ENCODE peak calls at places on chromosomes 3 and 15, in seven cellular contexts. One of them, this sample, is unnamed.

GRCh38 chr3:13584901-13585300 is 36.0 kb downstream of the FBLN2 start:
- DNase-seq in NCI-H524: no peak
- DNase-seq in activated CD4-positive, alpha-beta T cell treated with anti-CD3 and anti-CD28 coated beads, Interleukin-2, amount 50 U/mL, for 24 hours: no peak
- DNase-seq in EH: no peak
- DNase-seq in posterior cingulate gyrus: no peak
- DNase-seq in fibroblast of gingiva: no peak
- DNase-seq in WTC11: peak
- DNase-seq in this sample: no peak

GRCh38 chr15:35565901-35566300 is 19.9 kb upstream of the DPH6 start:
- DNase-seq in NCI-H524: no peak
- DNase-seq in activated CD4-positive, alpha-beta T cell treated with anti-CD3 and anti-CD28 coated beads, Interleukin-2, amount 50 U/mL, for 24 hours: no peak
- DNase-seq in EH: no peak
- DNase-seq in posterior cingulate gyrus: no peak
- DNase-seq in fibroblast of gingiva: no peak
- DNase-seq in WTC11: no peak
- DNase-seq in this sample: no peak

GRCh38 chr3:150291515-150291914 is 116.6 kb upstream of the TSC22D2 start:
- DNase-seq in NCI-H524: no peak
- DNase-seq in activated CD4-positive, alpha-beta T cell treated with anti-CD3 and anti-CD28 coated beads, Interleukin-2, amount 50 U/mL, for 24 hours: no peak
- DNase-seq in EH: peak
- DNase-seq in posterior cingulate gyrus: no peak
- DNase-seq in fibroblast of gingiva: no peak
- DNase-seq in WTC11: no peak
- DNase-seq in this sample: no peak

GRCh38 chr15:99446565-99447496 is 119.0 kb upstream of the MEF2A start:
- DNase-seq in NCI-H524: peak
- DNase-seq in activated CD4-positive, alpha-beta T cell treated with anti-CD3 and anti-CD28 coated beads, Interleukin-2, amount 50 U/mL, for 24 hours: no peak
- DNase-seq in EH: no peak
- DNase-seq in posterior cingulate gyrus: no peak
- DNase-seq in fibroblast of gingiva: no peak
- DNase-seq in WTC11: no peak
- DNase-seq in this sample: no peak

GRCh38 chr3:182238141-182238540 is 526.4 kb downstream of the SOX2 start:
- DNase-seq in NCI-H524: no peak
- DNase-seq in activated CD4-positive, alpha-beta T cell treated with anti-CD3 and anti-CD28 coated beads, Interleukin-2, amount 50 U/mL, for 24 hours: no peak
- DNase-seq in EH: no peak
- DNase-seq in posterior cingulate gyrus: peak
- DNase-seq in fibroblast of gingiva: no peak
- DNase-seq in WTC11: peak
- DNase-seq in this sample: no peak

GRCh38 chr15:73346735-73347312 is 21.9 kb downstream of the HCN4 start:
- DNase-seq in NCI-H524: no peak
- DNase-seq in activated CD4-positive, alpha-beta T cell treated with anti-CD3 and anti-CD28 coated beads, Interleukin-2, amount 50 U/mL, for 24 hours: peak
- DNase-seq in EH: peak
- DNase-seq in posterior cingulate gyrus: no peak
- DNase-seq in fibroblast of gingiva: no peak
- DNase-seq in WTC11: peak
- DNase-seq in this sample: peak

GRCh38 chr3:16203031-16203430 is 28.6 kb downstream of the GALNT15 start:
- DNase-seq in NCI-H524: no peak
- DNase-seq in activated CD4-positive, alpha-beta T cell treated with anti-CD3 and anti-CD28 coated beads, Interleukin-2, amount 50 U/mL, for 24 hours: no peak
- DNase-seq in EH: peak
- DNase-seq in posterior cingulate gyrus: no peak
- DNase-seq in fibroblast of gingiva: no peak
- DNase-seq in WTC11: no peak
- DNase-seq in this sample: peak

GRCh38 chr15:66042624-66043023 is 173.3 kb downstream of the RAB11A start:
- DNase-seq in NCI-H524: no peak
- DNase-seq in activated CD4-positive, alpha-beta T cell treated with anti-CD3 and anti-CD28 coated beads, Interleukin-2, amount 50 U/mL, for 24 hours: no peak
- DNase-seq in EH: no peak
- DNase-seq in posterior cingulate gyrus: no peak
- DNase-seq in fibroblast of gingiva: no peak
- DNase-seq in WTC11: peak
- DNase-seq in this sample: no peak

GRCh38 chr15:77986891-77987764 is 90.4 kb downstream of the TBC1D2B start:
- DNase-seq in NCI-H524: peak
- DNase-seq in activated CD4-positive, alpha-beta T cell treated with anti-CD3 and anti-CD28 coated beads, Interleukin-2, amount 50 U/mL, for 24 hours: no peak
- DNase-seq in EH: no peak
- DNase-seq in posterior cingulate gyrus: no peak
- DNase-seq in fibroblast of gingiva: no peak
- DNase-seq in WTC11: peak
- DNase-seq in this sample: no peak

GRCh38 chr3:15096026-15096425 is 2.9 kb downstream of the RBSN start:
- DNase-seq in NCI-H524: no peak
- DNase-seq in activated CD4-positive, alpha-beta T cell treated with anti-CD3 and anti-CD28 coated beads, Interleukin-2, amount 50 U/mL, for 24 hours: no peak
- DNase-seq in EH: no peak
- DNase-seq in posterior cingulate gyrus: no peak
- DNase-seq in fibroblast of gingiva: no peak
- DNase-seq in WTC11: no peak
- DNase-seq in this sample: no peak

GRCh38 chr3:127768346-127769008 is 53.8 kb downstream of the MGLL start:
- DNase-seq in NCI-H524: no peak
- DNase-seq in activated CD4-positive, alpha-beta T cell treated with anti-CD3 and anti-CD28 coated beads, Interleukin-2, amount 50 U/mL, for 24 hours: no peak
- DNase-seq in EH: peak
- DNase-seq in posterior cingulate gyrus: no peak
- DNase-seq in fibroblast of gingiva: peak
- DNase-seq in WTC11: no peak
- DNase-seq in this sample: peak

GRCh38 chr3:141410408-141410807 is 42.1 kb downstream of the ZBTB38 start:
- DNase-seq in NCI-H524: no peak
- DNase-seq in activated CD4-positive, alpha-beta T cell treated with anti-CD3 and anti-CD28 coated beads, Interleukin-2, amount 50 U/mL, for 24 hours: no peak
- DNase-seq in EH: peak
- DNase-seq in posterior cingulate gyrus: peak
- DNase-seq in fibroblast of gingiva: peak
- DNase-seq in WTC11: no peak
- DNase-seq in this sample: peak

GRCh38 chr3:42498791-42499477 is 3.5 kb upstream of the VIPR1 start:
- DNase-seq in NCI-H524: no peak
- DNase-seq in activated CD4-positive, alpha-beta T cell treated with anti-CD3 and anti-CD28 coated beads, Interleukin-2, amount 50 U/mL, for 24 hours: no peak
- DNase-seq in EH: no peak
- DNase-seq in posterior cingulate gyrus: peak
- DNase-seq in fibroblast of gingiva: no peak
- DNase-seq in WTC11: no peak
- DNase-seq in this sample: no peak

GRCh38 chr3:119681279-119681678 is 4.1 kb upstream of the COX17 start:
- DNase-seq in NCI-H524: peak
- DNase-seq in activated CD4-positive, alpha-beta T cell treated with anti-CD3 and anti-CD28 coated beads, Interleukin-2, amount 50 U/mL, for 24 hours: no peak
- DNase-seq in EH: peak
- DNase-seq in posterior cingulate gyrus: no peak
- DNase-seq in fibroblast of gingiva: peak
- DNase-seq in WTC11: no peak
- DNase-seq in this sample: peak

GRCh38 chr3:64008017-64008416 is 15.3 kb downstream of the PSMD6 start:
- DNase-seq in NCI-H524: no peak
- DNase-seq in activated CD4-positive, alpha-beta T cell treated with anti-CD3 and anti-CD28 coated beads, Interleukin-2, amount 50 U/mL, for 24 hours: no peak
- DNase-seq in EH: no peak
- DNase-seq in posterior cingulate gyrus: no peak
- DNase-seq in fibroblast of gingiva: no peak
- DNase-seq in WTC11: no peak
- DNase-seq in this sample: no peak

GRCh38 chr3:150662410-150663200 is 41.1 kb downstream of the ERICH6 start:
- DNase-seq in NCI-H524: no peak
- DNase-seq in activated CD4-positive, alpha-beta T cell treated with anti-CD3 and anti-CD28 coated beads, Interleukin-2, amount 50 U/mL, for 24 hours: no peak
- DNase-seq in EH: no peak
- DNase-seq in posterior cingulate gyrus: no peak
- DNase-seq in fibroblast of gingiva: no peak
- DNase-seq in WTC11: no peak
- DNase-seq in this sample: no peak

GRCh38 chr15:89998141-89998661 is 2.9 kb upstream of the ZNF710 start:
- DNase-seq in NCI-H524: no peak
- DNase-seq in activated CD4-positive, alpha-beta T cell treated with anti-CD3 and anti-CD28 coated beads, Interleukin-2, amount 50 U/mL, for 24 hours: no peak
- DNase-seq in EH: peak
- DNase-seq in posterior cingulate gyrus: no peak
- DNase-seq in fibroblast of gingiva: peak
- DNase-seq in WTC11: no peak
- DNase-seq in this sample: peak

GRCh38 chr3:61371123-61371522 is 119.9 kb upstream of the FHIT start:
- DNase-seq in NCI-H524: peak
- DNase-seq in activated CD4-positive, alpha-beta T cell treated with anti-CD3 and anti-CD28 coated beads, Interleukin-2, amount 50 U/mL, for 24 hours: peak
- DNase-seq in EH: no peak
- DNase-seq in posterior cingulate gyrus: no peak
- DNase-seq in fibroblast of gingiva: no peak
- DNase-seq in WTC11: peak
- DNase-seq in this sample: no peak

GRCh38 chr3:50264389-50264963 is 4.5 kb upstream of the SEMA3B start:
- DNase-seq in NCI-H524: no peak
- DNase-seq in activated CD4-positive, alpha-beta T cell treated with anti-CD3 and anti-CD28 coated beads, Interleukin-2, amount 50 U/mL, for 24 hours: no peak
- DNase-seq in EH: peak
- DNase-seq in posterior cingulate gyrus: peak
- DNase-seq in fibroblast of gingiva: peak
- DNase-seq in WTC11: peak
- DNase-seq in this sample: peak

GRCh38 chr3:145219355-145220196 is 941.4 kb downstream of the PLOD2 start:
- DNase-seq in NCI-H524: peak
- DNase-seq in activated CD4-positive, alpha-beta T cell treated with anti-CD3 and anti-CD28 coated beads, Interleukin-2, amount 50 U/mL, for 24 hours: no peak
- DNase-seq in EH: no peak
- DNase-seq in posterior cingulate gyrus: no peak
- DNase-seq in fibroblast of gingiva: peak
- DNase-seq in WTC11: no peak
- DNase-seq in this sample: no peak

GRCh38 chr15:60523056-60523455 is 44.1 kb upstream of the ICE2 start:
- DNase-seq in NCI-H524: no peak
- DNase-seq in activated CD4-positive, alpha-beta T cell treated with anti-CD3 and anti-CD28 coated beads, Interleukin-2, amount 50 U/mL, for 24 hours: no peak
- DNase-seq in EH: peak
- DNase-seq in posterior cingulate gyrus: no peak
- DNase-seq in fibroblast of gingiva: peak
- DNase-seq in WTC11: no peak
- DNase-seq in this sample: peak

GRCh38 chr3:109050591-109051167 is 67.3 kb downstream of the MORC1 start:
- DNase-seq in NCI-H524: peak
- DNase-seq in activated CD4-positive, alpha-beta T cell treated with anti-CD3 and anti-CD28 coated beads, Interleukin-2, amount 50 U/mL, for 24 hours: no peak
- DNase-seq in EH: no peak
- DNase-seq in posterior cingulate gyrus: no peak
- DNase-seq in fibroblast of gingiva: no peak
- DNase-seq in WTC11: no peak
- DNase-seq in this sample: peak

GRCh38 chr15:70799667-70800450 is 36.5 kb upstream of the UACA start:
- DNase-seq in NCI-H524: no peak
- DNase-seq in activated CD4-positive, alpha-beta T cell treated with anti-CD3 and anti-CD28 coated beads, Interleukin-2, amount 50 U/mL, for 24 hours: no peak
- DNase-seq in EH: peak
- DNase-seq in posterior cingulate gyrus: no peak
- DNase-seq in fibroblast of gingiva: peak
- DNase-seq in WTC11: no peak
- DNase-seq in this sample: peak

GRCh38 chr15:85763157-85763556 is 31.6 kb downstream of the KLHL25 start:
- DNase-seq in NCI-H524: no peak
- DNase-seq in activated CD4-positive, alpha-beta T cell treated with anti-CD3 and anti-CD28 coated beads, Interleukin-2, amount 50 U/mL, for 24 hours: no peak
- DNase-seq in EH: no peak
- DNase-seq in posterior cingulate gyrus: no peak
- DNase-seq in fibroblast of gingiva: no peak
- DNase-seq in WTC11: no peak
- DNase-seq in this sample: no peak

GRCh38 chr3:67104388-67104787 is 106.3 kb downstream of the KBTBD8 start:
- DNase-seq in NCI-H524: no peak
- DNase-seq in activated CD4-positive, alpha-beta T cell treated with anti-CD3 and anti-CD28 coated beads, Interleukin-2, amount 50 U/mL, for 24 hours: no peak
- DNase-seq in EH: no peak
- DNase-seq in posterior cingulate gyrus: no peak
- DNase-seq in fibroblast of gingiva: no peak
- DNase-seq in WTC11: no peak
- DNase-seq in this sample: no peak

GRCh38 chr15:67125589-67126502 is 60.4 kb downstream of the SMAD3 start:
- DNase-seq in NCI-H524: no peak
- DNase-seq in activated CD4-positive, alpha-beta T cell treated with anti-CD3 and anti-CD28 coated beads, Interleukin-2, amount 50 U/mL, for 24 hours: no peak
- DNase-seq in EH: peak
- DNase-seq in posterior cingulate gyrus: no peak
- DNase-seq in fibroblast of gingiva: peak
- DNase-seq in WTC11: no peak
- DNase-seq in this sample: peak

GRCh38 chr3:46484911-46485696 is 12.7 kb upstream of the RTP3 start:
- DNase-seq in NCI-H524: peak
- DNase-seq in activated CD4-positive, alpha-beta T cell treated with anti-CD3 and anti-CD28 coated beads, Interleukin-2, amount 50 U/mL, for 24 hours: no peak
- DNase-seq in EH: no peak
- DNase-seq in posterior cingulate gyrus: no peak
- DNase-seq in fibroblast of gingiva: no peak
- DNase-seq in WTC11: peak
- DNase-seq in this sample: no peak

GRCh38 chr15:45442497-45443135 is 64.3 kb upstream of the GATM start:
- DNase-seq in NCI-H524: no peak
- DNase-seq in activated CD4-positive, alpha-beta T cell treated with anti-CD3 and anti-CD28 coated beads, Interleukin-2, amount 50 U/mL, for 24 hours: no peak
- DNase-seq in EH: peak
- DNase-seq in posterior cingulate gyrus: no peak
- DNase-seq in fibroblast of gingiva: peak
- DNase-seq in WTC11: no peak
- DNase-seq in this sample: peak

GRCh38 chr3:111831840-111832239 is 27.2 kb upstream of the PHLDB2 start:
- DNase-seq in NCI-H524: no peak
- DNase-seq in activated CD4-positive, alpha-beta T cell treated with anti-CD3 and anti-CD28 coated beads, Interleukin-2, amount 50 U/mL, for 24 hours: no peak
- DNase-seq in EH: no peak
- DNase-seq in posterior cingulate gyrus: no peak
- DNase-seq in fibroblast of gingiva: no peak
- DNase-seq in WTC11: no peak
- DNase-seq in this sample: peak

GRCh38 chr15:64583519-64583918 is 123.1 kb downstream of the ZNF609 start:
- DNase-seq in NCI-H524: no peak
- DNase-seq in activated CD4-positive, alpha-beta T cell treated with anti-CD3 and anti-CD28 coated beads, Interleukin-2, amount 50 U/mL, for 24 hours: no peak
- DNase-seq in EH: no peak
- DNase-seq in posterior cingulate gyrus: no peak
- DNase-seq in fibroblast of gingiva: no peak
- DNase-seq in WTC11: no peak
- DNase-seq in this sample: no peak

GRCh38 chr3:58236527-58237237 is 910 bp upstream of the ABHD6 start:
- DNase-seq in NCI-H524: no peak
- DNase-seq in activated CD4-positive, alpha-beta T cell treated with anti-CD3 and anti-CD28 coated beads, Interleukin-2, amount 50 U/mL, for 24 hours: no peak
- DNase-seq in EH: no peak
- DNase-seq in posterior cingulate gyrus: no peak
- DNase-seq in fibroblast of gingiva: no peak
- DNase-seq in WTC11: peak
- DNase-seq in this sample: peak

GRCh38 chr15:88513195-88513594 is 33.3 kb downstream of the DET1 start:
- DNase-seq in NCI-H524: no peak
- DNase-seq in activated CD4-positive, alpha-beta T cell treated with anti-CD3 and anti-CD28 coated beads, Interleukin-2, amount 50 U/mL, for 24 hours: no peak
- DNase-seq in EH: peak
- DNase-seq in posterior cingulate gyrus: no peak
- DNase-seq in fibroblast of gingiva: no peak
- DNase-seq in WTC11: no peak
- DNase-seq in this sample: peak

GRCh38 chr3:184168363-184169120 is 6.1 kb upstream of the AP2M1 start:
- DNase-seq in NCI-H524: no peak
- DNase-seq in activated CD4-positive, alpha-beta T cell treated with anti-CD3 and anti-CD28 coated beads, Interleukin-2, amount 50 U/mL, for 24 hours: no peak
- DNase-seq in EH: peak
- DNase-seq in posterior cingulate gyrus: no peak
- DNase-seq in fibroblast of gingiva: no peak
- DNase-seq in WTC11: no peak
- DNase-seq in this sample: peak

GRCh38 chr3:29555590-29555989 is 274.7 kb downstream of the RBMS3 start:
- DNase-seq in NCI-H524: no peak
- DNase-seq in activated CD4-positive, alpha-beta T cell treated with anti-CD3 and anti-CD28 coated beads, Interleukin-2, amount 50 U/mL, for 24 hours: no peak
- DNase-seq in EH: peak
- DNase-seq in posterior cingulate gyrus: no peak
- DNase-seq in fibroblast of gingiva: peak
- DNase-seq in WTC11: no peak
- DNase-seq in this sample: peak

GRCh38 chr3:12943124-12944021 is 102.0 kb upstream of the RPL32 start:
- DNase-seq in NCI-H524: no peak
- DNase-seq in activated CD4-positive, alpha-beta T cell treated with anti-CD3 and anti-CD28 coated beads, Interleukin-2, amount 50 U/mL, for 24 hours: no peak
- DNase-seq in EH: no peak
- DNase-seq in posterior cingulate gyrus: no peak
- DNase-seq in fibroblast of gingiva: no peak
- DNase-seq in WTC11: no peak
- DNase-seq in this sample: no peak